ENCODE peak calls at places on chromosomes 3 and 15, in eight cellular contexts. F is hepatocyte, U is stomach, O is heart left ventricle, E is PC-9, B is cardiac muscle cell, N is left lung, D is AG04450. I is an unnamed sample.

GRCh38 chr15:55344206-55344605 is 25.2 kb downstream of the PIGB start:
- DNase-seq in N (peak), F (no peak), B (peak), U (no peak), E (no peak), D (no peak), O (no peak), I (no peak)

GRCh38 chr3:143885803-143886427 is 37.6 kb upstream of the SLC9A9 start:
- DNase-seq in N (no peak), O (no peak), F (peak), D (no peak), B (peak), U (no peak), E (no peak), I (no peak)

GRCh38 chr3:31250116-31250813 is 282.5 kb upstream of the STT3B start:
- DNase-seq in N (no peak), D (no peak), O (no peak), U (no peak), B (no peak), F (no peak), E (peak), I (no peak)

GRCh38 chr15:51579012-51579411 is 43.6 kb downstream of the DMXL2 start:
- DNase-seq in D (no peak), U (no peak), E (no peak), B (peak), O (no peak), N (no peak), F (no peak), I (no peak)

GRCh38 chr15:67152429-67152828 is 87.0 kb downstream of the SMAD3 start:
- DNase-seq in B (no peak), N (no peak), E (no peak), U (no peak), F (no peak), D (no peak), O (no peak), I (no peak)

GRCh38 chr15:57224664-57225063 is 151.6 kb upstream of the CGNL1 start:
- DNase-seq in E (no peak), F (no peak), B (peak), D (no peak), O (no peak), N (no peak), U (no peak), I (no peak)

GRCh38 chr3:64030741-64031140 is 7.4 kb upstream of the PSMD6 start:
- DNase-seq in U (peak), F (peak), D (no peak), E (peak), B (peak), N (peak), O (peak), I (peak)

GRCh38 chr3:175659951-175660350 is 800.8 kb downstream of the NAALADL2 start:
- DNase-seq in E (no peak), B (no peak), D (no peak), O (no peak), F (no peak), U (no peak), N (no peak), I (no peak)

GRCh38 chr3:23241256-23241655 is 38.1 kb downstream of the UBE2E2 start:
- DNase-seq in N (no peak), E (no peak), O (no peak), F (no peak), D (no peak), U (no peak), B (no peak), I (no peak)

GRCh38 chr3:139653582-139653981 is 24.2 kb downstream of the NMNAT3 start:
- DNase-seq in D (no peak), O (no peak), N (no peak), E (no peak), U (no peak), F (peak), B (no peak), I (no peak)

GRCh38 chr3:151567477-151567876 is 106.6 kb upstream of the IGSF10 start:
- DNase-seq in N (no peak), U (no peak), F (no peak), E (no peak), O (no peak), B (no peak), D (no peak), I (no peak)

GRCh38 chr3:196287405-196288140 is at the start of gene PCYT1A:
- DNase-seq in O (peak), B (peak), U (peak), E (peak), F (peak), D (peak), N (peak), I (peak)

GRCh38 chr15:73387507-73388255 is 18.9 kb upstream of the HCN4 start:
- DNase-seq in B (peak), D (no peak), U (no peak), E (no peak), N (no peak), F (no peak), O (no peak), I (no peak)

GRCh38 chr3:37308247-37308646 is 133.9 kb upstream of the LRRFIP2 start:
- DNase-seq in B (peak), N (no peak), E (no peak), D (no peak), O (no peak), U (no peak), F (peak), I (no peak)

GRCh38 chr15:29712149-29712885 is 110.0 kb downstream of the TJP1 start:
- DNase-seq in B (no peak), F (no peak), E (no peak), D (no peak), O (no peak), U (no peak), N (no peak), I (no peak)

GRCh38 chr3:165196577-165197561 is 685 bp upstream of the SLITRK3 start:
- DNase-seq in D (no peak), N (no peak), E (no peak), B (no peak), O (no peak), F (peak), U (no peak), I (peak)
- H3K27ac ChIP-seq in D (no peak), N (no peak), E (no peak), B (no peak), O (no peak), F (no peak), U (peak), I (no peak)

DNA sequence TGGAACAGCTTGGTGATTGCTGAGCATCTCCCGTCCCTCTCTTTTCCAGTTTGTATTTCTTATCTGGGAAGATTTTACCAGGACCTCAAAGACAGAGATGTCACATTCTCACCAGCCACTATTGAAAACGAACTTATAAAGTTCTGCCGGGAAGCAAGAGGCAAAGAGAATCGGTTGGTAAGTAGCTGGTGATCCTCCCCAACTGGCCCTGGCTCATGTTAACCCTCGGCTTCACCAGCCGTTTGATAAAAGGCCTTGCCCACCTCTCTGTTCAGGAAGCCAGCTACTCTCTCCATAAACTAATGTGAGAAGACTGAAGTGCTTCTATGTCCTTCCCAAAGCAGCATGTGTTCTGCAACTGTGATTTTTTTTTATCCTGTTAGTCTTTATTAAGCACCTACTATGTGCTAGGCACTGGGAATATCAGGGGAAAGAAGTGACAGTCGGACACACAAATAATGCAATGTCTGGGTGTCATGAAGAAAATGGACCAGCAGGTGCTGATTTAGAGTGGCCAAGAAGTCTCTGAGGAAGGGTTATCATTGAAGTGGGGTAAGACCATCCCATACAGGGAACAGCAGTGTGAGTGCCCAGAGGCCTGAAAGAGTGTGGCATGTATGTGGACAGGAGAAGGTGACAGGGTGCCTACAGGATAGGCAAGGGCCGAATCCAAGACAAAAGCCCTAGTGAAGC is 1.2 kb downstream of the MANF start:
- DNase-seq in D (no peak), N (no peak), O (no peak), B (no peak), F (no peak), U (no peak), E (peak), I (no peak)
- TF ChIP-seq CTCF in D (peak), N (no peak), O (no peak), B (no peak), F (no peak), U (no peak), E (no peak), I (no peak)

GRCh38 chr3:197322149-197322548 is 23.7 kb upstream of the DLG1 start:
- DNase-seq in B (no peak), O (no peak), U (no peak), F (no peak), N (no peak), D (no peak), E (no peak), I (no peak)
- H3K27ac ChIP-seq in B (no peak), O (no peak), U (no peak), F (no peak), N (no peak), D (no peak), E (no peak), I (no peak)

GRCh38 chr3:128987701-128988100 is 6.2 kb downstream of the CFAP92 start:
- DNase-seq in D (no peak), F (no peak), O (no peak), E (no peak), B (no peak), N (no peak), U (no peak), I (no peak)

GRCh38 chr3:128987297-128987696 is 6.6 kb downstream of the CFAP92 start:
- DNase-seq in B (no peak), N (no peak), E (no peak), U (no peak), D (no peak), F (no peak), O (no peak), I (no peak)

GRCh38 chr3:128988286-128988685 is 5.6 kb downstream of the CFAP92 start:
- DNase-seq in U (no peak), B (no peak), O (no peak), D (no peak), F (no peak), N (no peak), E (no peak), I (no peak)

GRCh38 chr3:128984596-128984995 is 9.3 kb downstream of the CFAP92 start:
- DNase-seq in F (no peak), D (no peak), U (no peak), E (no peak), O (no peak), B (no peak), N (no peak), I (no peak)

DNA sequence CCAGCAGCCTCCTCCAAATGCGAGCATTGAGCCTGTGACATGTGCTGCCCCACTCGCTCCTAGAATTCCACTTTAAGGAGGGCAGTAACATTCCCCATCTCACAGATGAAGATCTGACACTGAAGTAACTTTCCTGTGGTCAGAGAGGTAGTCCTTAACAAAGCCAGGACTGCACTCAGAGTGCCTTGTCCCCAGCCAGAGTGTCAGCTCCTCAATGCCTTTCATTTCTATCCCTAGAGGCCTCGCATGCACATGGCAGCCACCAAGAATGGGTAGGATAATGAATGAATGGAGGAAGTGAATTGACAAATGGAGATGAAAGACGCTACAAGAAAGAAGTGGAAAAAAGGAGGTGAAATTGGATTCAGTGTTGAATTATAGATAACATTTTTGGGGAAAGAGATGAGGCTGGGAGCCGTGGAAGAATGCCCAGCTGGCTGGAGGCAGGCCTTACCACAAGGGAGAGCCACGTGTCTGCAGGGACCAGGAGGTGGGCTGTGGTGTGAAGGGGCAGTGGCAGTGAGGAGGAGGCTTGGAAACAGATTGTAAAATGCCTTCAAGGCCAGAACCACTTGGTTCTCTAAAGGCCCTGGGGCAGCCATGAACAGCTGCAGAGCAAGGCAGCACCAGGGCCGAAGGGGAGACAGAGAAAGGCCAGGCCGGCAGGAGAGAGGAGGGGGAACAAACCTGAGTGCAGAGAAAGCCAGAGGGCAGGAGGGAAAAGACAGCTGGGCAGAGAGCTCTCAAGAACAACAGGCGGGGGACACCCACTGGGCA is 10.4 kb downstream of the CFAP92 start:
- DNase-seq in O (no peak), N (no peak), F (no peak), U (no peak), D (no peak), E (no peak), B (no peak), I (no peak)
- TF ChIP-seq CTCF in O (no peak), N (no peak), F (no peak), U (no peak), D (no peak), E (no peak), B (no peak), I (no peak)

GRCh38 chr3:48423241-48423882 is 6.5 kb downstream of the PLXNB1 start:
- DNase-seq in D (no peak), B (no peak), E (no peak), U (no peak), F (no peak), N (no peak), O (no peak), I (no peak)

GRCh38 chr3:48426401-48426909 is 3.4 kb downstream of the PLXNB1 start:
- DNase-seq in N (no peak), B (no peak), E (no peak), D (no peak), O (peak), F (no peak), U (no peak), I (no peak)

GRCh38 chr3:48426944-48427629 is 2.8 kb downstream of the PLXNB1 start:
- DNase-seq in U (no peak), O (no peak), N (no peak), F (no peak), E (no peak), D (no peak), B (no peak), I (no peak)

GRCh38 chr3:48423883-48424695 is 5.8 kb downstream of the PLXNB1 start:
- DNase-seq in O (no peak), U (no peak), N (no peak), E (no peak), B (no peak), F (no peak), D (no peak), I (no peak)

DNA sequence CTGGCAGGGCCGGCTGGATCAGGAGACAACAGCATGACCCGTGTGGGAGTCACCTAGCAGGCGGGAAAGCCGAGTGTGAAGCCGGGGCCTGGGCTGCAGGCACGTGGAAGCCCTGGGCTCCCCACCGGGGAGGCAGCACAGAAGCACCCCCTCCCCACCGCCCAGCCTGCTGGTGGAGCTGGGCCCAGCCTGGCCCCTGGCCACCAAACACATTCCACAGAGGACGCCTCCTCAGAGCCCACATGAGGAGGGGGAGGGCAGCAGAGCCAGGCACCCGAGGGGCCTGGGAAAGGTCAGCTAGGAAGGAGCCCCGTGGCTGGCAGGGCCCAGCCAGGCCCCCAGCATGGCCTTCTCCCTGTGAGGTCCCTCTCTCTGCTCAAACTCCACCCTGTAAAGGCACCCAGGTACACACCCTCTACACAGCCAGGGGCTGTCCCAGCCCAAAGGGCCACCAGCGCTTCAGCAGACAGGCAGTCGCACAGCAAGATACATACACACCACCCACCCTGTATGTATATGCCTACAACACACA is 4.5 kb downstream of the PLXNB1 start:
- DNase-seq in D (no peak), F (no peak), O (peak), E (no peak), B (peak), U (peak), N (no peak), I (no peak)
- H3K27ac ChIP-seq in D (no peak), F (peak), O (peak), E (no peak), B (peak), U (peak), N (no peak), I (peak)

GRCh38 chr3:55431041-55431440 is 56.1 kb downstream of the WNT5A start:
- DNase-seq in U (no peak), N (no peak), D (no peak), E (no peak), O (no peak), B (no peak), F (no peak), I (no peak)
- TF ChIP-seq CTCF in U (no peak), N (no peak), D (no peak), E (no peak), O (no peak), B (no peak), F (no peak), I (no peak)